ENCODE peak calls at places on chromosome 1, in six cellular contexts. P is stimulated activated CD8-positive, alpha-beta memory T cell treated with anti-CD3 and anti-CD28 coated beads, Interleukin-15, amount 100 ng/mL, for 24 hours; G is heart right ventricle; N is amniotic epithelial cell; W is activated CD4-positive, alpha-beta T cell treated with anti-CD3 and anti-CD28 coated beads, Interleukin-2, amount 50 U/mL, for 4 hours; O is cardiac fibroblast. J is an unnamed sample.

GRCh38 chr1:90726716-90727480 is 9.8 kb upstream of the BARHL2 start:
- DNase-seq in P (no peak), G (no peak), N (no peak), W (no peak), O (no peak), J (no peak)

GRCh38 chr1:154386643-154387352 is 18.3 kb upstream of the IL6R start:
- DNase-seq in P (no peak), G (no peak), N (no peak), W (peak), O (no peak), J (no peak)

GRCh38 chr1:100164226-100164625 is 13.8 kb downstream of the LRRC39 start:
- DNase-seq in P (no peak), G (no peak), N (no peak), W (no peak), O (peak), J (no peak)

GRCh38 chr1:115706774-115707425 is 61.6 kb downstream of the CASQ2 start:
- DNase-seq in P (no peak), G (no peak), N (peak), W (no peak), O (peak), J (no peak)

GRCh38 chr1:198636391-198636790 is 2.4 kb upstream of the PTPRC start:
- DNase-seq in P (no peak), G (no peak), N (no peak), W (no peak), O (no peak), J (no peak)

GRCh38 chr1:162364498-162364897 is 12.2 kb downstream of the SPATA46 start:
- DNase-seq in P (no peak), G (no peak), N (peak), W (no peak), O (no peak), J (no peak)

GRCh38 chr1:25562101-25562927 is 18.9 kb downstream of the LDLRAP1 start:
- DNase-seq in P (no peak), G (no peak), N (no peak), W (peak), O (no peak), J (no peak)

GRCh38 chr1:21586926-21587601 is 77.8 kb downstream of the ALPL start:
- DNase-seq in P (no peak), G (peak), N (peak), W (no peak), O (peak), J (peak)

GRCh38 chr1:31101147-31101502 is 35.6 kb upstream of the PUM1 start:
- DNase-seq in P (no peak), G (peak), N (peak), W (no peak), O (peak), J (no peak)

GRCh38 chr1:230067441-230067870 is 418 bp downstream of the GALNT2 start:
- DNase-seq in P (peak), G (peak), N (no peak), W (no peak), O (peak), J (no peak)

GRCh38 chr1:9784508-9785133 is 39.1 kb downstream of the CLSTN1 start:
- DNase-seq in P (no peak), G (peak), N (peak), W (peak), O (peak), J (no peak)

GRCh38 chr1:55146781-55147180 is 68.4 kb downstream of the USP24 start:
- DNase-seq in P (no peak), G (peak), N (peak), W (no peak), O (peak), J (no peak)

GRCh38 chr1:183198463-183198862 is 12.4 kb downstream of the LAMC2 start:
- DNase-seq in P (no peak), G (no peak), N (peak), W (no peak), O (peak), J (no peak)

GRCh38 chr1:93617670-93618488 is 63.8 kb downstream of the BCAR3 start:
- DNase-seq in P (no peak), G (no peak), N (no peak), W (no peak), O (no peak), J (no peak)

GRCh38 chr1:5651496-5651895 is 340.7 kb downstream of the NPHP4 start:
- DNase-seq in P (no peak), G (no peak), N (no peak), W (no peak), O (no peak), J (no peak)

GRCh38 chr1:56539403-56539802 is 40.0 kb downstream of the PLPP3 start:
- DNase-seq in P (no peak), G (no peak), N (no peak), W (no peak), O (no peak), J (no peak)

GRCh38 chr1:6245869-6246496 is 2.0 kb downstream of the HES3 start:
- DNase-seq in P (peak), G (no peak), N (no peak), W (peak), O (no peak), J (no peak)

GRCh38 chr1:200206761-200207160 is 179.3 kb downstream of the NR5A2 start:
- DNase-seq in P (no peak), G (no peak), N (peak), W (no peak), O (peak), J (no peak)

GRCh38 chr1:235867903-235868469 is 1.3 kb upstream of the LYST start:
- DNase-seq in P (no peak), G (no peak), N (no peak), W (peak), O (no peak), J (no peak)

GRCh38 chr1:233334092-233334491 is 6.6 kb downstream of the MAP3K21 start:
- DNase-seq in P (no peak), G (no peak), N (no peak), W (no peak), O (no peak), J (no peak)

GRCh38 chr1:171212607-171213347 is 27.7 kb downstream of the FMO2 start:
- DNase-seq in P (no peak), G (no peak), N (no peak), W (no peak), O (no peak), J (no peak)

GRCh38 chr1:182299728-182300581 is 91.6 kb downstream of the GLUL start:
- DNase-seq in P (no peak), G (peak), N (peak), W (no peak), O (no peak), J (peak)

GRCh38 chr1:196193891-196194559 is 414.2 kb downstream of the KCNT2 start:
- DNase-seq in P (no peak), G (no peak), N (no peak), W (no peak), O (no peak), J (no peak)

J was measured in left ventricle myocardium inferior.